ENCODE peak calls at places on chromosomes 16 and 17, in ten cellular contexts. One of them, this sample, is unnamed.
A peak's percentile ranks its signal among the peaks of the same experiment; 100 is the strongest.

GRCh38 chr17:1709403-1709891 is 730 bp downstream of the TLCD2 start:
- DNase-seq in testis: no peak
- DNase-seq in esophagus squamous epithelium: no peak
- DNase-seq in transverse colon: no peak
- DNase-seq in tibial nerve: no peak
- DNase-seq in lower leg skin: no peak
- DNase-seq in Peyer's patch: peak; percentile 57
- DNase-seq in spleen: no peak
- DNase-seq in uterus: peak; percentile 31
- DNase-seq in ovary: no peak
- DNase-seq in this sample: no peak

GRCh38 chr16:12061336-12062055 is 85.0 kb downstream of the SNX29 start:
- DNase-seq in esophagus squamous epithelium: no peak
- DNase-seq in transverse colon: no peak
- DNase-seq in spleen: no peak
- DNase-seq in Peyer's patch: no peak
- DNase-seq in tibial nerve: no peak
- DNase-seq in ovary: no peak
- DNase-seq in uterus: no peak
- DNase-seq in lower leg skin: no peak
- DNase-seq in testis: no peak
- DNase-seq in this sample: peak; percentile 49

GRCh38 chr17:42294469-42295398 is 6.4 kb downstream of the STAT5A start:
- DNase-seq in tibial nerve: no peak
- DNase-seq in Peyer's patch: peak; percentile 13
- DNase-seq in transverse colon: no peak
- DNase-seq in testis: no peak
- DNase-seq in spleen: peak; percentile 28
- DNase-seq in lower leg skin: no peak
- DNase-seq in uterus: no peak
- DNase-seq in ovary: no peak
- DNase-seq in esophagus squamous epithelium: no peak
- DNase-seq in this sample: no peak

GRCh38 chr16:77833906-77834599 is 45.7 kb downstream of the VAT1L start:
- DNase-seq in esophagus squamous epithelium: no peak
- DNase-seq in uterus: no peak
- DNase-seq in tibial nerve: no peak
- DNase-seq in Peyer's patch: no peak
- DNase-seq in ovary: no peak
- DNase-seq in testis: no peak
- DNase-seq in spleen: no peak
- DNase-seq in lower leg skin: no peak
- DNase-seq in transverse colon: no peak
- DNase-seq in this sample: peak; percentile 67

GRCh38 chr16:84836234-84836647 is 16.5 kb downstream of the CRISPLD2 start:
- DNase-seq in uterus: peak; percentile 98
- DNase-seq in lower leg skin: peak; percentile 71
- DNase-seq in esophagus squamous epithelium: no peak
- DNase-seq in ovary: peak; percentile 97
- DNase-seq in tibial nerve: peak; percentile 79
- DNase-seq in transverse colon: peak; percentile 73
- DNase-seq in spleen: no peak
- DNase-seq in testis: peak; percentile 82
- DNase-seq in Peyer's patch: no peak
- DNase-seq in this sample: peak; percentile 88

GRCh38 chr17:41367426-41368075 is 2.1 kb downstream of the KRT33B start:
- DNase-seq in lower leg skin: no peak
- DNase-seq in ovary: no peak
- DNase-seq in tibial nerve: no peak
- DNase-seq in esophagus squamous epithelium: no peak
- DNase-seq in testis: no peak
- DNase-seq in spleen: no peak
- DNase-seq in transverse colon: no peak
- DNase-seq in Peyer's patch: no peak
- DNase-seq in uterus: no peak
- DNase-seq in this sample: peak; percentile 76

GRCh38 chr16:87457724-87458423 is 35.0 kb downstream of the ZCCHC14 start:
- DNase-seq in spleen: no peak
- DNase-seq in Peyer's patch: no peak
- DNase-seq in testis: no peak
- DNase-seq in lower leg skin: no peak
- DNase-seq in transverse colon: no peak
- DNase-seq in tibial nerve: no peak
- DNase-seq in uterus: no peak
- DNase-seq in esophagus squamous epithelium: no peak
- DNase-seq in ovary: no peak
- DNase-seq in this sample: peak; percentile 84

GRCh38 chr17:39077874-39078273 is 73.6 kb downstream of the PLXDC1 start:
- DNase-seq in spleen: no peak
- DNase-seq in transverse colon: no peak
- DNase-seq in testis: no peak
- DNase-seq in esophagus squamous epithelium: no peak
- DNase-seq in Peyer's patch: no peak
- DNase-seq in lower leg skin: no peak
- DNase-seq in ovary: no peak
- DNase-seq in tibial nerve: no peak
- DNase-seq in uterus: no peak
- DNase-seq in this sample: no peak

GRCh38 chr17:62093188-62094155 is 28.4 kb upstream of the MED13 start:
- DNase-seq in uterus: no peak
- DNase-seq in lower leg skin: no peak
- DNase-seq in Peyer's patch: no peak
- DNase-seq in spleen: no peak
- DNase-seq in tibial nerve: no peak
- DNase-seq in ovary: no peak
- DNase-seq in testis: no peak
- DNase-seq in esophagus squamous epithelium: no peak
- DNase-seq in transverse colon: no peak
- DNase-seq in this sample: peak; percentile 86
- TF ChIP-seq POLR2A in uterus: no peak
- TF ChIP-seq POLR2A in lower leg skin: no peak
- TF ChIP-seq POLR2A in Peyer's patch: no peak
- TF ChIP-seq POLR2A in spleen: no peak
- TF ChIP-seq POLR2A in tibial nerve: no peak
- TF ChIP-seq POLR2A in ovary: no peak
- TF ChIP-seq POLR2A in testis: no peak
- TF ChIP-seq POLR2A in esophagus squamous epithelium: no peak
- TF ChIP-seq POLR2A in transverse colon: no peak
- TF ChIP-seq POLR2A in this sample: no peak

GRCh38 chr16:81239722-81240121 is 1.2 kb downstream of the BCO1 start:
- DNase-seq in uterus: no peak
- DNase-seq in lower leg skin: no peak
- DNase-seq in tibial nerve: no peak
- DNase-seq in ovary: no peak
- DNase-seq in Peyer's patch: no peak
- DNase-seq in spleen: no peak
- DNase-seq in testis: no peak
- DNase-seq in transverse colon: no peak
- DNase-seq in esophagus squamous epithelium: no peak
- DNase-seq in this sample: no peak

GRCh38 chr16:81238296-81239011 is at the start of gene BCO1:
- DNase-seq in ovary: peak; percentile 18
- DNase-seq in lower leg skin: no peak
- DNase-seq in tibial nerve: peak; percentile 14
- DNase-seq in uterus: peak; percentile 31
- DNase-seq in testis: peak; percentile 34
- DNase-seq in transverse colon: peak; percentile 31
- DNase-seq in spleen: peak; percentile 11
- DNase-seq in Peyer's patch: peak; percentile 52
- DNase-seq in esophagus squamous epithelium: no peak
- DNase-seq in this sample: peak; percentile 8

GRCh38 chr16:81242977-81243618 is 4.6 kb downstream of the BCO1 start:
- DNase-seq in ovary: no peak
- DNase-seq in spleen: no peak
- DNase-seq in uterus: no peak
- DNase-seq in Peyer's patch: no peak
- DNase-seq in lower leg skin: no peak
- DNase-seq in testis: no peak
- DNase-seq in transverse colon: no peak
- DNase-seq in tibial nerve: no peak
- DNase-seq in esophagus squamous epithelium: no peak
- DNase-seq in this sample: no peak

GRCh38 chr16:81241706-81242105 is 3.2 kb downstream of the BCO1 start:
- DNase-seq in uterus: no peak
- DNase-seq in esophagus squamous epithelium: no peak
- DNase-seq in transverse colon: no peak
- DNase-seq in tibial nerve: no peak
- DNase-seq in spleen: no peak
- DNase-seq in ovary: no peak
- DNase-seq in lower leg skin: no peak
- DNase-seq in testis: no peak
- DNase-seq in Peyer's patch: no peak
- DNase-seq in this sample: no peak

GRCh38 chr16:81243927-81244326 is 5.4 kb downstream of the BCO1 start:
- DNase-seq in spleen: peak; percentile 47
- DNase-seq in ovary: no peak
- DNase-seq in tibial nerve: no peak
- DNase-seq in transverse colon: no peak
- DNase-seq in testis: no peak
- DNase-seq in esophagus squamous epithelium: no peak
- DNase-seq in uterus: no peak
- DNase-seq in lower leg skin: no peak
- DNase-seq in Peyer's patch: no peak
- DNase-seq in this sample: no peak
- TF ChIP-seq POLR2A in spleen: no peak
- TF ChIP-seq POLR2A in ovary: no peak
- TF ChIP-seq POLR2A in tibial nerve: no peak
- TF ChIP-seq POLR2A in transverse colon: no peak
- TF ChIP-seq POLR2A in testis: no peak
- TF ChIP-seq POLR2A in esophagus squamous epithelium: no peak
- TF ChIP-seq POLR2A in uterus: no peak
- TF ChIP-seq POLR2A in lower leg skin: no peak
- TF ChIP-seq POLR2A in Peyer's patch: no peak
- TF ChIP-seq POLR2A in this sample: no peak

GRCh38 chr16:8949536-8950418 is 13.9 kb downstream of the USP7 start:
- DNase-seq in transverse colon: no peak
- DNase-seq in testis: no peak
- DNase-seq in esophagus squamous epithelium: no peak
- DNase-seq in spleen: no peak
- DNase-seq in uterus: no peak
- DNase-seq in lower leg skin: no peak
- DNase-seq in tibial nerve: no peak
- DNase-seq in ovary: no peak
- DNase-seq in Peyer's patch: no peak
- DNase-seq in this sample: no peak

GRCh38 chr16:8950580-8951077 is 13.1 kb downstream of the USP7 start:
- DNase-seq in transverse colon: no peak
- DNase-seq in esophagus squamous epithelium: no peak
- DNase-seq in spleen: no peak
- DNase-seq in uterus: no peak
- DNase-seq in Peyer's patch: no peak
- DNase-seq in testis: no peak
- DNase-seq in tibial nerve: no peak
- DNase-seq in ovary: no peak
- DNase-seq in lower leg skin: no peak
- DNase-seq in this sample: no peak

GRCh38 chr16:8952281-8952751 is 11.4 kb downstream of the USP7 start:
- DNase-seq in spleen: no peak
- DNase-seq in lower leg skin: no peak
- DNase-seq in uterus: no peak
- DNase-seq in Peyer's patch: no peak
- DNase-seq in esophagus squamous epithelium: no peak
- DNase-seq in testis: no peak
- DNase-seq in transverse colon: no peak
- DNase-seq in tibial nerve: no peak
- DNase-seq in ovary: no peak
- DNase-seq in this sample: no peak

GRCh38 chr16:8953064-8953463 is 10.6 kb downstream of the USP7 start:
- DNase-seq in tibial nerve: no peak
- DNase-seq in Peyer's patch: no peak
- DNase-seq in esophagus squamous epithelium: no peak
- DNase-seq in lower leg skin: no peak
- DNase-seq in spleen: no peak
- DNase-seq in transverse colon: no peak
- DNase-seq in testis: no peak
- DNase-seq in uterus: no peak
- DNase-seq in ovary: no peak
- DNase-seq in this sample: no peak

DNA sequence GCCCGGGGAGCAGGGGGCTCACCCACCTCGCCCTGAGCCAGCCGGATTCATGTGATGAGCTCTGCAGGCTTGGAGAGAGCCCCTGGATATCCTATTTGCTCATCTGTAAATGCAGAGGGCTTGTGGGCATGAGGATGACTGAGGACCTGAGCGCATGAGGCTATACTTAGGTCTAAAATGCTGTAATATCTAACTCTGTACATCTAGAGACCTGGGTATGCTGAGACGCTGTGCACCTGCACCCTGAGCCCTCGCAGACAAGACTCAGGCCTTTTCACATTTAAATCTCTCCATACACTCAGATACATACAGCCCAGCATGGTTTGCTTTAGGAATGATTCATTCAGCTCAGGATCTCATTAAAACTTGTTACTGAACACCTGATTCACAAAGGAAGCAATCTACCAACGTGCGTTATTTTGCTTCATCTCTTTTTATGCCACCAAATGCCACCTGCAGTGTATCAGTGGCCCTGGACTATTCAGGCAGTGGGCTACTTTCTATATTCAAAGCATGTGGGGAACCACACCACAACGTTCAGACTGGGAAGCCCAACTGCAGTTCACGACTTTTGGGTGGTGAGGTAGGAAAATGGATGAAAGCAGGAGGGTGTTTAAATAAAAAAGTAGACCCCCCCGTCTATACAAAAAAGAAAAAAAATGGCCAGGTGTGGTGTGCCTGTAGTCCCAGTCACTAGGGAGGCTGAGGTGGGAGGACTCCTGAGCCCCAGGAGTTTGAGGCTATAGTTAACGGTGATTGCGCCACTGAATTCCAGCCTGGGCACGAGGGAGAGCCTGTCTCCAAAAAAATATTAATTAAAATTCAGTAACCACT is 12.0 kb downstream of the USP7 start:
- DNase-seq in transverse colon: no peak
- DNase-seq in testis: no peak
- DNase-seq in tibial nerve: no peak
- DNase-seq in esophagus squamous epithelium: no peak
- DNase-seq in ovary: no peak
- DNase-seq in Peyer's patch: no peak
- DNase-seq in uterus: no peak
- DNase-seq in lower leg skin: no peak
- DNase-seq in spleen: no peak
- DNase-seq in this sample: no peak
- TF ChIP-seq POLR2A in transverse colon: no peak
- TF ChIP-seq POLR2A in testis: no peak
- TF ChIP-seq POLR2A in tibial nerve: no peak
- TF ChIP-seq POLR2A in esophagus squamous epithelium: no peak
- TF ChIP-seq POLR2A in ovary: no peak
- TF ChIP-seq POLR2A in Peyer's patch: no peak
- TF ChIP-seq POLR2A in uterus: no peak
- TF ChIP-seq POLR2A in lower leg skin: no peak
- TF ChIP-seq POLR2A in spleen: no peak
- TF ChIP-seq POLR2A in this sample: no peak

GRCh38 chr17:82495844-82496528 is 23.5 kb upstream of the FOXK2 start:
- DNase-seq in tibial nerve: no peak
- DNase-seq in lower leg skin: peak; percentile 70
- DNase-seq in spleen: no peak
- DNase-seq in ovary: no peak
- DNase-seq in transverse colon: peak; percentile 50
- DNase-seq in testis: no peak
- DNase-seq in Peyer's patch: no peak
- DNase-seq in uterus: no peak
- DNase-seq in esophagus squamous epithelium: no peak
- DNase-seq in this sample: no peak

GRCh38 chr17:82497483-82498405 is 21.8 kb upstream of the FOXK2 start:
- DNase-seq in testis: peak; percentile 61
- DNase-seq in uterus: no peak
- DNase-seq in esophagus squamous epithelium: no peak
- DNase-seq in ovary: no peak
- DNase-seq in Peyer's patch: no peak
- DNase-seq in tibial nerve: peak; percentile 24
- DNase-seq in spleen: peak; percentile 85
- DNase-seq in lower leg skin: no peak
- DNase-seq in transverse colon: peak; percentile 45
- DNase-seq in this sample: no peak

GRCh38 chr17:82494236-82495055 is 25.1 kb upstream of the FOXK2 start:
- DNase-seq in ovary: peak; percentile 93
- DNase-seq in esophagus squamous epithelium: peak; percentile 48
- DNase-seq in transverse colon: peak; percentile 90
- DNase-seq in tibial nerve: peak; percentile 94
- DNase-seq in uterus: peak; percentile 92
- DNase-seq in Peyer's patch: peak; percentile 87
- DNase-seq in lower leg skin: peak; percentile 88
- DNase-seq in spleen: peak; percentile 96
- DNase-seq in testis: peak; percentile 95
- DNase-seq in this sample: peak; percentile 91

GRCh38 chr17:82493517-82493840 is 26.1 kb upstream of the FOXK2 start:
- DNase-seq in ovary: no peak
- DNase-seq in Peyer's patch: no peak
- DNase-seq in spleen: no peak
- DNase-seq in uterus: no peak
- DNase-seq in tibial nerve: no peak
- DNase-seq in transverse colon: no peak
- DNase-seq in lower leg skin: no peak
- DNase-seq in testis: no peak
- DNase-seq in esophagus squamous epithelium: no peak
- DNase-seq in this sample: no peak

DNA sequence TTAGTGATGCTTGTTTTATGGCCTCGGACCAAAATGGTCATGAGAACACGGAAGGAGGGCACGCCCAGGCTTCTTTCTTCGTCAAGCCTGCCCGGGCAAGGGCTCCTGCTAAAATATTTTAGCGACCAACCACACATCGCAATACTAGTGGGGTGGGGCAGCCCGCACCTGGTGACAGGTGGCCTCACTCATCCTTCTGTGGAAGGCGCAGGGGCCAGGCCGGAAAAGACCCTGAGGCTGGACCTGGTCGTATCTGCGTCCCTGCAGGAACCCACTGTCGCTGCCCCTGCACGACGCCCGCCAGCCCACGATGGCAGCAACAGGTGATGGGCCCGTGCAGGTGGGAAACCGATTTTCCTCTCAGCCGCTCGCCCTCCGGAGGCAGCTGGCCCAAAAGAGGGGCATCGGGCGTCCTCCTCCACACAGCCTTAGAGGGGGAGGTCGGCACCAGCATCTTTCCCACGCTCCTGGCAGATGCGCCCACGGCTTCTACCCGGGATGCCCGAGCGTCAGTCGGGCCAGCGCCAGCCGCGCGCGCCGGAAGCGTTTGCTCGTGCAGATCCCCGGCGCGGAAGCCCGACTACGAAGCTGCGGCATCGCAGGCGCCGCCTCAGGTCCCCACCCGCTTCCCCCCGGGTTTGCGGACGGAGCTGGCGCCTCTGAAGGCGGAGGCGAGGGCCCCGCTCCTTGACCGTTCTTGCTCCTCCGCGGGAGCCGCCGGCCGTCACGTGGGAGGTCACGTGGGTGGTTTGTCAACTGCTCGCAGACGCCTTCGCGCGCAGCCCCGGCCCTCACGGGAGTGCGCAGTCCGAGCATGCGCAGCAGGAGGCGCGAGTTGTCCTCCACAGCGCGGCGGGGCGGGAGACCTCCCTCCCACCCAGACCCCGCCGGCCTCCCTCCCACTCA is 22.8 kb upstream of the FOXK2 start:
- DNase-seq in Peyer's patch: peak; percentile 98
- DNase-seq in spleen: peak; percentile 100
- DNase-seq in tibial nerve: peak; percentile 95
- DNase-seq in transverse colon: peak; percentile 97
- DNase-seq in lower leg skin: peak; percentile 94
- DNase-seq in ovary: peak; percentile 98
- DNase-seq in uterus: peak; percentile 96
- DNase-seq in testis: peak; percentile 98
- DNase-seq in esophagus squamous epithelium: peak; percentile 76
- DNase-seq in this sample: peak; percentile 75
- TF ChIP-seq POLR2A in Peyer's patch: peak; percentile 56
- TF ChIP-seq POLR2A in spleen: no peak
- TF ChIP-seq POLR2A in tibial nerve: peak; percentile 87
- TF ChIP-seq POLR2A in transverse colon: peak; percentile 65
- TF ChIP-seq POLR2A in lower leg skin: no peak
- TF ChIP-seq POLR2A in ovary: peak; percentile 70
- TF ChIP-seq POLR2A in uterus: peak; percentile 89
- TF ChIP-seq POLR2A in testis: peak; percentile 67
- TF ChIP-seq POLR2A in esophagus squamous epithelium: peak; percentile 89
- TF ChIP-seq POLR2A in this sample: peak; percentile 68

This sample was measured in H54.